ENCODE peak calls at places on chromosomes 3 and 15, in nine cellular contexts. G, O, L, F, A, E, N, X and K are unnamed samples.

GRCh38 chr3:15505412-15506165 is 15.9 kb downstream of the COLQ start:
- DNase-seq in G (no peak), O (no peak), L (no peak), F (no peak), A (no peak), E (no peak), N (no peak), X (no peak), K (no peak)

GRCh38 chr3:56800373-56801150 is 1.2 kb downstream of the ARHGEF3 start:
- DNase-seq in G (no peak), O (peak), L (no peak), F (no peak), A (peak), E (peak), N (no peak), X (peak), K (no peak)

GRCh38 chr15:61684749-61685467 is 375.3 kb downstream of the VPS13C start:
- DNase-seq in G (no peak), O (no peak), L (no peak), F (no peak), A (no peak), E (no peak), N (no peak), X (no peak), K (no peak)

GRCh38 chr15:62147149-62148013 is 17.7 kb downstream of the C2CD4B start:
- DNase-seq in G (no peak), O (no peak), L (no peak), F (no peak), A (no peak), E (no peak), N (no peak), X (no peak), K (no peak)

GRCh38 chr3:90091557-90091956 is 984.1 kb downstream of the EPHA3 start:
- DNase-seq in G (peak), O (no peak), L (peak), F (peak), A (no peak), E (no peak), N (no peak), X (no peak), K (peak)

GRCh38 chr3:102346897-102347296 is 87.9 kb upstream of the ZPLD1 start:
- DNase-seq in G (no peak), O (no peak), L (no peak), F (no peak), A (no peak), E (no peak), N (no peak), X (no peak), K (no peak)

GRCh38 chr3:179234244-179234643 is 16.7 kb downstream of the KCNMB3 start:
- DNase-seq in G (no peak), O (no peak), L (no peak), F (no peak), A (no peak), E (no peak), N (no peak), X (no peak), K (no peak)

GRCh38 chr15:89654311-89654761 is 931 bp downstream of the KIF7 start:
- DNase-seq in G (no peak), O (no peak), L (no peak), F (peak), A (no peak), E (no peak), N (no peak), X (no peak), K (peak)

GRCh38 chr15:91941871-91942270 is 88.4 kb downstream of the SLCO3A1 start:
- DNase-seq in G (no peak), O (no peak), L (no peak), F (no peak), A (no peak), E (no peak), N (no peak), X (no peak), K (peak)

GRCh38 chr3:18751514-18751913 is 326.4 kb upstream of the SATB1 start:
- DNase-seq in G (no peak), O (no peak), L (no peak), F (no peak), A (no peak), E (no peak), N (no peak), X (no peak), K (no peak)

GRCh38 chr3:39573392-39573791 is 105.9 kb downstream of the MOBP start:
- DNase-seq in G (no peak), O (no peak), L (no peak), F (no peak), A (no peak), E (no peak), N (no peak), X (no peak), K (no peak)

GRCh38 chr3:66464512-66464894 is 36.3 kb downstream of the LRIG1 start:
- DNase-seq in G (no peak), O (no peak), L (no peak), F (no peak), A (no peak), E (no peak), N (no peak), X (no peak), K (peak)

GRCh38 chr15:80003934-80004472 is 33.0 kb upstream of the BCL2A1 start:
- DNase-seq in G (no peak), O (no peak), L (no peak), F (no peak), A (no peak), E (no peak), N (no peak), X (no peak), K (no peak)

GRCh38 chr15:39855400-39855799 is 64.7 kb downstream of the GPR176 start:
- DNase-seq in G (no peak), O (no peak), L (no peak), F (no peak), A (no peak), E (no peak), N (no peak), X (no peak), K (peak)

GRCh38 chr15:42401544-42402478 is 42.5 kb downstream of the CAPN3 start:
- DNase-seq in G (no peak), O (no peak), L (no peak), F (no peak), A (no peak), E (peak), N (no peak), X (no peak), K (no peak)

GRCh38 chr3:184696643-184697042 is 15.2 kb downstream of the MAGEF1 start:
- DNase-seq in G (no peak), O (no peak), L (no peak), F (no peak), A (no peak), E (no peak), N (no peak), X (no peak), K (no peak)

GRCh38 chr15:100468265-100468664 is 60.5 kb downstream of the CERS3 start:
- DNase-seq in G (peak), O (no peak), L (peak), F (no peak), A (no peak), E (no peak), N (no peak), X (no peak), K (peak)

GRCh38 chr15:84099181-84099580 is 136.4 kb upstream of the GOLGA6L4 start:
- DNase-seq in G (peak), O (no peak), L (peak), F (no peak), A (no peak), E (no peak), N (no peak), X (peak), K (no peak)

GRCh38 chr3:150177673-150178378 is 207.1 kb upstream of the PFN2 start:
- DNase-seq in G (no peak), O (peak), L (no peak), F (peak), A (no peak), E (no peak), N (no peak), X (no peak), K (peak)

GRCh38 chr3:81581966-81582599 is 179.4 kb downstream of the GBE1 start:
- DNase-seq in G (peak), O (no peak), L (peak), F (no peak), A (peak), E (no peak), N (no peak), X (no peak), K (peak)

GRCh38 chr3:73868688-73869315 is 244.1 kb upstream of the PDZRN3 start:
- DNase-seq in G (peak), O (no peak), L (peak), F (peak), A (no peak), E (no peak), N (no peak), X (no peak), K (peak)

GRCh38 chr3:11195721-11196332 is 41.5 kb downstream of the HRH1 start:
- DNase-seq in G (no peak), O (no peak), L (no peak), F (no peak), A (no peak), E (no peak), N (no peak), X (no peak), K (peak)

GRCh38 chr3:1191061-1191460 is 98.2 kb downstream of the CNTN6 start:
- DNase-seq in G (no peak), O (no peak), L (no peak), F (no peak), A (no peak), E (no peak), N (no peak), X (no peak), K (no peak)

GRCh38 chr3:30996467-30996866 is 102.0 kb upstream of the GADL1 start:
- DNase-seq in G (no peak), O (no peak), L (no peak), F (no peak), A (no peak), E (no peak), N (no peak), X (no peak), K (no peak)

GRCh38 chr3:8970971-8971589 is 7.8 kb upstream of the RAD18 start:
- DNase-seq in G (peak), O (no peak), L (peak), F (peak), A (peak), E (peak), N (no peak), X (peak), K (peak)

GRCh38 chr3:9901967-9902366 is 681 bp upstream of the IL17RE start:
- DNase-seq in G (no peak), O (no peak), L (no peak), F (no peak), A (peak), E (peak), N (no peak), X (no peak), K (no peak)

GRCh38 chr3:71111784-71112440 is 471.6 kb downstream of the FOXP1 start:
- DNase-seq in G (no peak), O (peak), L (no peak), F (peak), A (no peak), E (no peak), N (no peak), X (no peak), K (peak)

GRCh38 chr3:162168715-162169114 is 672.1 kb downstream of the OTOL1 start:
- DNase-seq in G (no peak), O (no peak), L (no peak), F (no peak), A (no peak), E (no peak), N (no peak), X (no peak), K (no peak)

GRCh38 chr3:94246136-94246535 is 183.3 kb downstream of the NSUN3 start:
- DNase-seq in G (no peak), O (no peak), L (no peak), F (peak), A (no peak), E (no peak), N (no peak), X (no peak), K (peak)

GRCh38 chr3:50189274-50189673 is 2.1 kb upstream of the GNAT1 start:
- DNase-seq in G (peak), O (no peak), L (peak), F (peak), A (no peak), E (no peak), N (no peak), X (no peak), K (peak)

GRCh38 chr15:90414408-90415028 is 26.5 kb downstream of the IQGAP1 start:
- DNase-seq in G (no peak), O (no peak), L (no peak), F (no peak), A (no peak), E (no peak), N (no peak), X (no peak), K (peak)